ENCODE peak calls at places on chromosomes 2 and 18, in nine cellular contexts. C is right cardiac atrium, U is neural progenitor cell, J is mammary epithelial cell, V is EL, Y is pulmonary artery endothelial cell, X is HCT116, I is HFF-Myc, A is AG09309. F is an unnamed sample.

GRCh38 chr2:12300019-12300602 is 416.6 kb upstream of the TRIB2 start:
- DNase-seq in X (no peak), I (no peak), J (peak), U (no peak), Y (no peak), C (no peak), V (no peak), A (no peak), F (no peak)

GRCh38 chr2:213932-214693 is 49.7 kb downstream of the SH3YL1 start:
- DNase-seq in V (no peak), A (no peak), U (no peak), Y (no peak), I (no peak), J (no peak), X (no peak), C (no peak), F (no peak)

GRCh38 chr2:209986405-209986804 is 16.0 kb upstream of the RPE start:
- DNase-seq in J (peak), V (no peak), C (no peak), X (no peak), A (no peak), I (no peak), Y (no peak), U (no peak), F (no peak)

GRCh38 chr2:34401186-34401585 is 802.1 kb upstream of the FAM98A start:
- DNase-seq in X (no peak), A (no peak), C (no peak), I (no peak), J (no peak), Y (no peak), V (no peak), U (no peak), F (no peak)

GRCh38 chr18:40094441-40094840 is 1860.6 kb upstream of the PIK3C3 start:
- DNase-seq in Y (no peak), U (no peak), I (no peak), C (no peak), V (no peak), A (no peak), X (no peak), J (peak), F (no peak)

GRCh38 chr18:27839141-27839540 is 337.8 kb downstream of the CDH2 start:
- DNase-seq in V (peak), J (peak), C (no peak), U (no peak), X (no peak), I (peak), Y (peak), A (peak), F (no peak)

GRCh38 chr2:216012133-216012829 is 1.1 kb downstream of the MREG start:
- DNase-seq in J (peak), V (peak), C (no peak), A (no peak), U (no peak), Y (no peak), X (no peak), I (no peak), F (peak)

GRCh38 chr18:63267990-63268721 is 51.4 kb downstream of the BCL2 start:
- DNase-seq in U (peak), C (no peak), A (no peak), X (no peak), J (no peak), Y (no peak), I (no peak), V (no peak), F (no peak)

GRCh38 chr18:24611075-24611474 is 150.6 kb downstream of the HRH4 start:
- DNase-seq in Y (no peak), V (no peak), I (no peak), X (no peak), C (no peak), U (peak), J (no peak), A (no peak), F (no peak)

GRCh38 chr2:27379840-27380625 is 501 bp downstream of the ZNF513 start:
- DNase-seq in I (no peak), A (no peak), C (peak), J (peak), V (peak), U (no peak), X (no peak), Y (no peak), F (no peak)

GRCh38 chr2:240372051-240372450 is 63.4 kb upstream of the GPC1 start:
- DNase-seq in C (no peak), A (no peak), I (no peak), Y (no peak), U (no peak), X (no peak), V (no peak), J (no peak), F (no peak)

GRCh38 chr2:227057060-227057459 is 106.9 kb downstream of the COL4A4 start:
- DNase-seq in A (no peak), V (no peak), J (no peak), I (no peak), U (no peak), X (no peak), Y (no peak), C (no peak), F (no peak)

GRCh38 chr18:37298816-37299215 is 266.8 kb downstream of the CELF4 start:
- DNase-seq in V (no peak), A (no peak), X (no peak), Y (no peak), J (no peak), U (no peak), I (no peak), C (no peak), F (no peak)

GRCh38 chr2:31205186-31205585 is 12.1 kb downstream of the CAPN14 start:
- DNase-seq in Y (no peak), C (no peak), J (no peak), I (no peak), X (no peak), A (no peak), V (no peak), U (no peak), F (no peak)

GRCh38 chr2:10124538-10125045 is 2.1 kb downstream of the RRM2 start:
- DNase-seq in C (no peak), V (peak), I (no peak), X (no peak), A (no peak), J (peak), U (peak), Y (peak), F (peak)